ENCODE peak calls at places on chromosomes 16 and 17, in six cellular contexts. Z, H, A, X, E and S are unnamed samples. For H3K27me3, the result is how much of the 10 kb centered on the place peaks cover.

GRCh38 chr17:37299257-37299985 is 76.4 kb upstream of the C17orf78 start:
- DNase-seq in Z (peak), H (no peak), A (no peak), X (no peak), E (no peak), S (no peak)

GRCh38 chr16:3171181-3171854 is 16.7 kb upstream of the OR1F1 start:
- DNase-seq in Z (no peak), H (no peak), A (no peak), X (no peak), E (no peak), S (no peak)

GRCh38 chr17:39626671-39627169 is at the start of gene PPP1R1B:
- DNase-seq in Z (no peak), H (no peak), A (no peak), X (no peak), E (no peak), S (no peak)

GRCh38 chr16:85261657-85262557 is 149.6 kb upstream of the CIBAR2 start:
- DNase-seq in Z (no peak), H (no peak), A (no peak), X (no peak), E (no peak), S (no peak)

GRCh38 chr16:15545544-15545943 is 97.4 kb downstream of the MARF1 start:
- DNase-seq in Z (no peak), H (no peak), A (no peak), X (no peak), E (no peak), S (no peak)

GRCh38 chr17:29401237-29401636 is 11.1 kb downstream of the TAOK1 start:
- DNase-seq in Z (no peak), H (no peak), A (no peak), X (no peak), E (no peak), S (no peak)

GRCh38 chr17:72422505-72423285 is 301.9 kb downstream of the SOX9 start:
- DNase-seq in Z (no peak), H (peak), A (no peak), X (peak), E (peak), S (peak)

GRCh38 chr17:56292010-56292409 is 138.7 kb downstream of the ANKFN1 start:
- DNase-seq in Z (no peak), H (no peak), A (no peak), X (no peak), E (no peak), S (no peak)

GRCh38 chr17:77281904-77282367 is 141.2 kb downstream of the SEC14L1 start:
- DNase-seq in Z (no peak), H (no peak), A (no peak), X (no peak), E (no peak), S (no peak)

GRCh38 chr17:78859051-78859450 is 18.4 kb upstream of the USP36 start:
- DNase-seq in Z (no peak), H (no peak), A (no peak), X (no peak), E (no peak), S (no peak)

GRCh38 chr16:57409870-57410585 is 5.5 kb downstream of the CCL17 start:
- DNase-seq in Z (no peak), H (no peak), A (no peak), X (no peak), E (no peak), S (no peak)

GRCh38 chr17:40320771-40321501 is 12.0 kb downstream of the RARA start:
- DNase-seq in Z (no peak), H (no peak), A (no peak), X (peak), E (peak), S (peak)

GRCh38 chr16:58196898-58197313 is 1.0 kb downstream of the CSNK2A2 start:
- DNase-seq in Z (no peak), H (no peak), A (no peak), X (no peak), E (no peak), S (no peak)

GRCh38 chr17:45889579-45889978 is 4.8 kb upstream of the MAPT start:
- DNase-seq in Z (no peak), H (no peak), A (no peak), X (no peak), E (no peak), S (no peak)
- H3K27me3 ChIP-seq in Z (under half), H (under half), A (under half), X (under half), E (under half), S (under half)

DNA sequence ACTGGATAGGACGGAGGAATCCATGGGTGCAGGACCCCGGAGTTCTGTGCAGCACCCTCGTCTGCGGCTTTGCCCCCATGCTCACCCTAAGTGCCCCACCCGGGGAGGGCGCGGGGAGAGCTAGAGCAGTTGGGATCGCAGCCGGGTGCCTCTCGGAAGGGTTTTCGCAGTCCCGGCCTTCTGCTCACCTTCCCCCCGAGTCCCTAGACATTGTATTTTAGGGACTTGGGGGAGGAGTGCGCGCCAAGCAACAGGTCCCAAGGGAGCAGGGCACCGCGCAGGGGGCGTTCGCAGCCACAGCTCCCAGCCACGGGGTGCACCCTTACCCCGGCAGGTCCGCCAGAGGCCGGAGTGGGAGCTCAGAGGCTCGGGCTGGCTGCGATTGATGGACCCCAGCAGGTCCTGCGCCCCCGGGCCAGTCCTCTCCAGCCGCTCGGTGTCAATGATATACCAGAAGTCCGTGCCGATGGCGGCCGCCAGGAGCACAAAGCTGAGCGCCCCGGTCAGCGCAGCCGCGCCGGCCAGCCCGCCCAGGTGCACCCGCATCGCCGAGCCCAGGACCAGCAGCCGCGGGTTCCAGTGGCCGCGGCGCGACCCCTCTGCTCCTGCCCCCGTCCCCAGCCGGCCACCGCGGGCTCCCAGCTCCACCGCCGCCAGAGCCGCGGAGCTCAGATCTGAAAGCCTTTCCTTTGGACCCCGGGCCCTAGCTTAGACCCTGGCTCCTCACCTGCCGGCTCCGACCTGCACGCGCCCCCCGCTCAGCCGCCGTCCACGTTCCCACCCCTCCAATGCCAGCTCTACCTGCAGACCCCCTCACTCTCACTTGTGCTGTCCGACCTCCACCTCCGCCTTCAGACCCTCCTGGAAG is 784 bp downstream of the TMEM114 start:
- DNase-seq in Z (no peak), H (no peak), A (no peak), X (no peak), E (no peak), S (no peak)
- H3K27me3 ChIP-seq in Z (under half), H (under half), A (half or more), X (half or more), E (under half), S (under half)

GRCh38 chr16:86826931-86827330 is 248.6 kb downstream of the FOXL1 start:
- DNase-seq in Z (peak), H (no peak), A (peak), X (no peak), E (no peak), S (no peak)
- H3K27me3 ChIP-seq in Z (under half), H (under half), A (half or more), X (half or more), E (under half), S (under half)

DNA sequence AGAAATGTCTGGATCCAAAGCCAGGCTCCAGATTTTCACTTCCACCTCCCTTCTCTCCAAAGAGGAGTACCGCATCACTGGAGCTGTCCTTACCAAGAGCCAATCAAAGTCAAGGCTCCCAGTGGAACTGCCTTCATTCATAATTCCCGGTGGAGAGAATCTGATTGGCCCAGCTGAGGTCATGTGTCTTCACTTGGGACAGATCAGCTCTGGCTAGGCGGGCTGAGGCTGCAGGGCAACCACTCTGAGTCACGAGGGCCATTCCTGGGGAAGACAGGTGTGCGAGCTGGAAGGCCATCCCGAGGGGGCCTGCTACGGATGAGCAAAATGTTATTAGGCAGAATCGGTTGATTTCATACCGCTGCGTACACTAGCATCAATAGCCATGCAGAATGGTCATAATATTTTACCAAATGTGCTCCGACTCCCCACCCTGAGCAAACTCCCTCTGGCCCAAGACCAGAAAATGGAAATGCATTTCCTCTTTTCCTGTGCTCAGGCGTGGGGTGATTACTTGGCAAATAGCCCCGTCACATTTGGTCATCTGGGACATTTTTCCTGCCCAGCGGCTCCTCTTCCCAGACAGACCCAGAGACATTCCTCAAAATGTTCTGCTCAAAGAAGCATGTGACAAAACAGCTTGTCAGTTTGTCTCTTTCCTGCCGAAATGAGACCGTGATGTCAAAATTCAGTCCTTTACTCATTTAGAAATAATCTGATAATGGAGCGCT is 111.1 kb downstream of the AIPL1 start:
- DNase-seq in Z (no peak), H (no peak), A (no peak), X (no peak), E (no peak), S (no peak)
- H3K27me3 ChIP-seq in Z (under half), H (under half), A (under half), X (under half), E (under half), S (under half)

DNA sequence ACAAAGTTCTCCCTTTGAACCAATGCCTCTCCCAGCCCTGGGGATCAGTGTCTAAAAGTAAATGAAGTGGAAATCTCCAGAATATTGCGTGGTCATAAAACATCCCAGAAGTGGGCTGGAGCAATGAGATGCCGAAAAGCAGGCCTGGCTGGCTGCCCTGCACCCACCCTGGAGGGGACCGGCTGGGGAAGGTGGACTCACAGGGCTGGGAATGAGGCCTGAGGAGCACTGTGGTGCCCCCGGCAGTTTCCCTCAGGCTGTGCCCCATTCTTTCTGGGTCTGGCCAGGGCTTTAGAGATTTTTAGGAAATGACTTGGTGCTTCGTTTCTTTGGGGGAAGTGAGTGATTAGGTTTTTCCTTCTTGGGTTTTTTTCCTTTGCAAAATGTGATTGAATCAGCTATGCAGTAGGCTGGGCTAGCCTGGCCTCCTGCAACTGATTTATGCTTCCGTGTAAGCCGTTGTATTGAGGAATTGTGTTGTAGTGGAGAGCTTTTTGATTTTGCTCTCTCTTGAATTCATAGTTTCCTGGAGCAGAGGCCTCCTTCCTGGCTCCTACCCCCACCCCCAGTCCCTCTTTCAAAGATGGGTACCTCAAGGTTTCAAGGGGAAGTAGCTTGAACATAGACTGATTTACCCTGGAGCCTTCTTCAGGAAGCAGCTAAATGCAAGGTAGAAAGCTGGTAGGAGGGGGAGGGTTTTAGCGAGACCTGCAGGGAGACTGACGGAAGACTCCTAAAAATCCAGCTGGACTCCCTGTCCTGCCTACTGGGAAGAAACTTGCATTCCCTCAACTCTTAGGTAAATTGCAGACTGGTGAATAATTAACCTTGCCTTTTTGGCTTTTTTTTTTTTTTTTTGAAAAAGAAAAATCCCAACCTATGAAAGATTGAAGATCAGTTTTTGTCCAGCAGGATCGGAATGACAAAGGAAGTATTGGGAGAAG is 170.3 kb downstream of the RAB11FIP4 start:
- DNase-seq in Z (no peak), H (no peak), A (no peak), X (no peak), E (peak), S (no peak)
- H3K27me3 ChIP-seq in Z (under half), H (under half), A (under half), X (under half), E (under half), S (under half)

DNA sequence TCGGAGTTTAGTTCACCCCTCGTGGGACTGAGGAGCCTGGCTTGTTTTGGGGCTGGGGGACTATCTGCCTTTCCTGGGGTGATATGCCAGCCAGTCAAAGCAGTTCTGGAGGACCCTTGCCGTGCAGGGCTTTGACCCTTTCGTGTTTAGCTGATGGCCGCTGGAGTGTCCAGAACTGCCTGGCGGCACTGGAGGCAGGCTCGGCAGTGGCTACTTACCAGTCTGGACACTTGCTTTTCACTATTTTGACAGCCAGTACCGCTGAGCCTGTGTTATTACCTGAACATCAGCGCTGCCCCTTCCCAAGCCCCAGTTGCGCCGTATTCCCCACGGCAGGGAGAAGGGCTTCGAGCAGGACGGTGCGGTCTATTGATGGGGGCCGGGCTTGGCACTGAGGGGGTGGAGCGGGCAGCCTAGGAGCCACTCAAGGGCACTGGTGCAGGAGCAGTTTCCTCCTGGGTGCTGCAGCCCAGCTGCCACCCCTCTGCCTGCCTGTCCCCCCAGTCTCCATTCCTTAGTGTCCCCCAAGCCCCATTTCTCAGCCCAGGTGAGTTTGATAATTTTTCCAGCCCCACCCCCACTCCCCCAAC is 18.6 kb downstream of the CCDC92B start:
- DNase-seq in Z (no peak), H (no peak), A (no peak), X (no peak), E (no peak), S (no peak)
- H3K27me3 ChIP-seq in Z (under half), H (under half), A (under half), X (under half), E (under half), S (under half)

DNA sequence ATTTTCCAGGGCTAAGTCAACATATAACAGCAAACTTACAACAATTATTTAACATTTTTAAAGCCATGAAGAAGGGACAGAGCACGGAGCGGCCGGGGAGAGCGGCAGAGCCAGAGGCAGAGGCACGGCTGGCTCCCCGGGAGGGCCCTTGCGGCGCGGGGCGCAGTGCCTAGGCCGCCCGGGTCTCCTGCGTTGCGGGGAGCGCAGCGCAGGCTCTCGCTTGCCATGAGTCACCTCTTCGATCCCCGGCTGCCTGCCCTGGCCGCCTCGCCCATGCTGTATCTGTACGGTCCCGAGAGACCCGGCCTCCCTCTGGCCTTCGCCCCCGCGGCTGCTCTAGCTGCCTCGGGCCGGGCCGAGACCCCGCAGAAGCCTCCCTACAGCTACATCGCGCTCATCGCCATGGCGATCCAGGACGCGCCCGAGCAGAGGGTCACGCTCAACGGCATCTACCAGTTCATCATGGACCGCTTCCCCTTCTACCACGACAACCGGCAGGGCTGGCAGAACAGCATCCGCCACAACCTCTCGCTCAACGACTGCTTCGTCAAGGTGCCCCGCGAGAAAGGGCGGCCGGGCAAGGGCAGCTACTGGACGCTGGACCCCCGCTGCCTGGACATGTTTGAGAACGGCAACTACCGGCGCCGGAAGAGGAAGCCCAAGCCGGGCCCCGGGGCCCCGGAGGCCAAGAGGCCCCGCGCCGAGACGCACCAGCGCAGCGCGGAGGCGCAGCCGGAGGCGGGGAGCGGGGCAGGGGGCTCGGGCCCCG is at the start of gene FOXL1:
- DNase-seq in Z (no peak), H (no peak), A (no peak), X (peak), E (no peak), S (no peak)
- H3K27me3 ChIP-seq in Z (under half), H (under half), A (half or more), X (half or more), E (under half), S (under half)

GRCh38 chr16:66295191-66295590 is 71.3 kb upstream of the CDH5 start:
- DNase-seq in Z (no peak), H (no peak), A (no peak), X (no peak), E (no peak), S (no peak)

GRCh38 chr16:66292241-66292935 is 74.1 kb upstream of the CDH5 start:
- DNase-seq in Z (no peak), H (no peak), A (no peak), X (no peak), E (no peak), S (no peak)

GRCh38 chr16:66293207-66293735 is 73.2 kb upstream of the CDH5 start:
- DNase-seq in Z (no peak), H (no peak), A (no peak), X (no peak), E (no peak), S (no peak)

GRCh38 chr16:66294507-66294906 is 72.0 kb upstream of the CDH5 start:
- DNase-seq in Z (no peak), H (no peak), A (no peak), X (no peak), E (no peak), S (no peak)

GRCh38 chr16:66293932-66294331 is 72.6 kb upstream of the CDH5 start:
- DNase-seq in Z (no peak), H (no peak), A (no peak), X (no peak), E (no peak), S (no peak)
- H3K27me3 ChIP-seq in Z (under half), H (under half), A (under half), X (under half), E (under half), S (under half)

DNA sequence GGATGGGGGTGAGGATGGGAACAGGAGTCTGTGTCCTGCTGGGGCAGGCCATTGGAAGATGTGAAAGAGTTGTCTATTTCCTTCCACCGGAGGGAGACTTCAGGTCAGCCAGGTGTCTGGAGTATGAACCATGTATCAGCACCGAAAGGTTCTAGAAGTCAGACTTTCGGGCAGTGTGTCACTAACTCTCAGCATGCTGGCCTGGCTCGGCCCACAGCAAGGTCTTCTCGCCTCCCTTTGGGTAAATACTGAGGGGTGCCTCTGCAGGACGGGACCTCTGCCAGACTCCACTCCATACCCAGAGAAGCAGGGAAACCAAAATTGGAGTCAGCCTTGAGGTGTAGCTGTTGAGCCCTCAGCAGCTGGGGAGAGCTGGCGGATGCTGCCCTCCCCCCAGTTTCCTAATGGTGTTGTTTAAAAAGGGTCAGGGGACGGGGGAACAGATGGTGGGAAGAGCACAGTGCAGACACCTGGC is 507 bp downstream of the CIITA start:
- DNase-seq in Z (no peak), H (no peak), A (no peak), X (no peak), E (no peak), S (no peak)
- H3K27me3 ChIP-seq in Z (under half), H (under half), A (under half), X (half or more), E (under half), S (under half)